ENCODE peak calls at places on chromosomes 5 and 9, in ten cellular contexts. X, Y, F, I, P, V, L, W, J and C are unnamed samples.

GRCh38 chr9:121861501-121862180 is 210.2 kb downstream of the DAB2IP start:
- DNase-seq in V (no peak), I (peak; percentile 36), W (no peak), J (no peak), P (no peak), X (peak; percentile 64), L (no peak), Y (peak; percentile 50), F (no peak), C (peak; percentile 61)

GRCh38 chr5:133508845-133509741 is 103.2 kb downstream of the FSTL4 start:
- DNase-seq in F (no peak), Y (no peak), P (no peak), W (no peak), X (no peak), I (no peak), L (no peak), J (no peak), V (no peak), C (no peak)

GRCh38 chr9:136403538-136403914 is 3.6 kb upstream of the SNAPC4 start:
- DNase-seq in P (no peak), L (peak; percentile 56), X (no peak), I (peak; percentile 24), F (peak; percentile 46), V (no peak), J (peak; percentile 47), W (peak; percentile 72), Y (no peak), C (no peak)

GRCh38 chr5:152688561-152689274 is 283.6 kb upstream of the NMUR2 start:
- DNase-seq in Y (peak; percentile 91), X (no peak), I (no peak), L (no peak), P (peak; percentile 99), W (no peak), F (no peak), J (no peak), V (no peak), C (peak; percentile 19)

GRCh38 chr9:114258866-114259799 is 63.8 kb upstream of the ORM1 start:
- DNase-seq in Y (no peak), X (no peak), I (no peak), F (no peak), W (no peak), J (no peak), V (no peak), P (no peak), L (no peak), C (no peak)

GRCh38 chr5:24272735-24273134 is 372.0 kb downstream of the CDH10 start:
- DNase-seq in I (no peak), X (no peak), W (peak; percentile 14), L (no peak), F (no peak), Y (no peak), J (no peak), V (no peak), P (no peak), C (no peak)

GRCh38 chr5:128632264-128632663 is 94.2 kb upstream of the FBN2 start:
- DNase-seq in F (no peak), Y (no peak), W (no peak), X (no peak), P (no peak), L (no peak), V (no peak), J (no peak), I (no peak), C (no peak)

GRCh38 chr9:127968046-127968445 is 12.7 kb downstream of the EEIG1 start:
- DNase-seq in Y (peak; percentile 58), J (no peak), W (no peak), L (peak; percentile 44), F (no peak), X (no peak), I (no peak), P (peak; percentile 80), V (no peak), C (no peak)

GRCh38 chr5:11584008-11584407 is 320.2 kb downstream of the CTNND2 start:
- DNase-seq in L (no peak), P (peak; percentile 74), W (no peak), V (no peak), I (no peak), J (no peak), F (no peak), Y (no peak), X (no peak), C (no peak)

GRCh38 chr5:139808481-139809330 is 13.1 kb downstream of the PSD2 start:
- DNase-seq in I (peak; percentile 32), W (no peak), J (no peak), V (peak; percentile 50), X (peak; percentile 74), P (peak; percentile 18), F (no peak), Y (peak; percentile 45), L (no peak), C (peak; percentile 96)

GRCh38 chr5:124438390-124439380 is 307.8 kb downstream of the ZNF608 start:
- DNase-seq in I (peak; percentile 39), Y (no peak), X (peak; percentile 43), W (no peak), V (no peak), P (peak; percentile 15), F (no peak), L (no peak), J (no peak), C (peak; percentile 31)

GRCh38 chr9:124480621-124480981 is 26.6 kb downstream of the NR5A1 start:
- DNase-seq in V (no peak), I (peak; percentile 79), J (no peak), W (no peak), P (no peak), L (no peak), X (peak; percentile 73), F (no peak), Y (peak; percentile 32), C (peak; percentile 85)

GRCh38 chr5:151066920-151067319 is 13.9 kb downstream of the TNIP1 start:
- DNase-seq in Y (no peak), W (no peak), F (no peak), J (no peak), V (no peak), I (no peak), L (no peak), P (no peak), X (no peak), C (no peak)

GRCh38 chr9:15552641-15553527 is at the start of gene CCDC171:
- DNase-seq in I (peak; percentile 92), Y (peak; percentile 95), X (peak; percentile 94), W (peak; percentile 79), L (peak; percentile 76), P (peak; percentile 96), F (peak; percentile 54), V (peak; percentile 96), J (peak; percentile 76), C (peak; percentile 98)

GRCh38 chr5:156182174-156182967 is 144.6 kb upstream of the SGCD start:
- DNase-seq in V (no peak), L (no peak), J (no peak), W (no peak), I (no peak), Y (no peak), X (no peak), P (no peak), F (no peak), C (no peak)

GRCh38 chr9:127049044-127049443 is 73.4 kb downstream of the ANGPTL2 start:
- DNase-seq in X (no peak), L (no peak), F (no peak), V (no peak), J (no peak), Y (peak; percentile 77), P (peak; percentile 90), I (no peak), W (peak; percentile 17), C (no peak)

GRCh38 chr9:36162211-36162610 is 7.0 kb upstream of the CCIN start:
- DNase-seq in Y (no peak), L (no peak), W (no peak), I (no peak), P (no peak), J (no peak), F (no peak), V (peak; percentile 35), X (no peak), C (no peak)

GRCh38 chr5:58582411-58583393 is at the start of gene RAB3C:
- DNase-seq in W (peak; percentile 3), P (peak; percentile 92), X (peak; percentile 95), I (no peak), L (no peak), F (no peak), J (peak; percentile 3), Y (peak; percentile 92), V (peak; percentile 92), C (peak; percentile 90)

GRCh38 chr5:141522301-141522700 is 33.4 kb downstream of the PCDHGC5 start:
- DNase-seq in V (no peak), F (no peak), X (no peak), P (no peak), I (no peak), J (no peak), W (no peak), L (no peak), Y (no peak), C (no peak)

GRCh38 chr9:95197692-95198271 is 119.7 kb downstream of the FANCC start:
- DNase-seq in V (no peak), L (no peak), I (no peak), P (peak; percentile 87), X (no peak), F (no peak), W (no peak), Y (no peak), J (no peak), C (no peak)

GRCh38 chr9:79287881-79288280 is 283.9 kb upstream of the TLE4 start:
- DNase-seq in L (no peak), P (peak; percentile 59), I (no peak), Y (no peak), J (no peak), F (no peak), W (no peak), V (no peak), X (no peak), C (peak; percentile 19)

GRCh38 chr9:2261421-2262103 is 246.4 kb downstream of the SMARCA2 start:
- DNase-seq in I (no peak), L (no peak), X (no peak), F (no peak), P (no peak), J (no peak), W (no peak), V (no peak), Y (no peak), C (no peak)

GRCh38 chr5:151239237-151239861 is 13.6 kb upstream of the GM2A start:
- DNase-seq in W (no peak), P (peak; percentile 45), L (no peak), X (peak; percentile 81), I (peak; percentile 80), J (peak; percentile 46), F (no peak), Y (peak; percentile 41), V (peak; percentile 91), C (peak; percentile 79)

GRCh38 chr5:69331528-69332445 is 814 bp downstream of the CCDC125 start:
- DNase-seq in Y (peak; percentile 2), L (no peak), P (no peak), V (no peak), F (no peak), X (no peak), J (no peak), I (peak; percentile 35), W (no peak), C (peak; percentile 23)